ENCODE peak calls at places on chromosomes 13 and 19, in four cellular contexts. T, Q, N and Y are unnamed samples.

GRCh38 chr13:36750461-36750860 is 68.6 kb upstream of the RFXAP start:
- DNase-seq in T (no peak), N (no peak), Q (no peak), Y (no peak)

GRCh38 chr19:40525234-40526051 is 51.2 kb upstream of the SHKBP1 start:
- DNase-seq in T (no peak), N (no peak), Q (no peak), Y (no peak)

GRCh38 chr19:49847731-49848696 is 2.9 kb upstream of the PTOV1 start:
- DNase-seq in Q (no peak), T (peak), N (no peak), Y (peak)

GRCh38 chr19:48539503-48540096 is 12.4 kb upstream of the SULT2B1 start:
- DNase-seq in N (no peak), T (no peak), Q (no peak), Y (peak)

GRCh38 chr13:100235311-100235901 is 146.5 kb downstream of the PCCA start:
- DNase-seq in N (no peak), Q (no peak), T (peak), Y (peak)

GRCh38 chr13:51804295-51805172 is 571 bp upstream of the DHRS12 start:
- DNase-seq in T (no peak), N (peak), Q (no peak), Y (no peak)

GRCh38 chr19:42132030-42132628 is at the start of gene POU2F2:
- DNase-seq in N (peak), Q (peak), T (no peak), Y (no peak)

GRCh38 chr13:43804461-43805070 is 17.8 kb upstream of the ENOX1 start:
- DNase-seq in T (peak), Q (no peak), N (no peak), Y (peak)

GRCh38 chr13:43544011-43544410 is 242.8 kb downstream of the ENOX1 start:
- DNase-seq in N (no peak), T (no peak), Q (no peak), Y (no peak)

GRCh38 chr13:96011291-96011875 is 41.8 kb downstream of the UGGT2 start:
- DNase-seq in T (no peak), N (no peak), Q (no peak), Y (peak)

GRCh38 chr19:34825212-34825611 is 52.2 kb upstream of the ZNF599 start:
- DNase-seq in N (no peak), T (no peak), Q (no peak), Y (no peak)

GRCh38 chr13:89003656-89004055 is 1332.5 kb downstream of the SLITRK5 start:
- DNase-seq in T (no peak), Q (no peak), N (no peak), Y (no peak)

GRCh38 chr13:36133950-36134349 is 2.8 kb upstream of the DCLK1 start:
- DNase-seq in Q (no peak), N (no peak), T (no peak), Y (no peak)

GRCh38 chr13:96090240-96091101 is 564 bp downstream of the HS6ST3 start:
- DNase-seq in T (no peak), Q (no peak), N (peak), Y (peak)

GRCh38 chr13:74768521-74769090 is 634.4 kb upstream of the KLF12 start:
- DNase-seq in N (no peak), T (no peak), Q (no peak), Y (no peak)

GRCh38 chr19:40414536-40415535 is 1.7 kb upstream of the PRX start:
- DNase-seq in T (no peak), Q (no peak), N (no peak), Y (no peak)

GRCh38 chr19:28468701-28469459 is 744.1 kb downstream of the UQCRFS1 start:
- DNase-seq in Q (peak), T (no peak), N (peak), Y (peak)

GRCh38 chr13:25232937-25233515 is 54.3 kb downstream of the MTMR6 start:
- DNase-seq in T (peak), N (no peak), Q (no peak), Y (peak)

GRCh38 chr13:83216521-83217245 is 665.6 kb downstream of the SLITRK1 start:
- DNase-seq in T (no peak), Q (no peak), N (no peak), Y (peak)

GRCh38 chr19:10076535-10076934 is 9.6 kb upstream of the SHFL start:
- DNase-seq in Q (no peak), T (no peak), N (no peak), Y (no peak)

GRCh38 chr13:99285432-99286182 is 21.6 kb downstream of the GPR183 start:
- DNase-seq in T (no peak), Q (no peak), N (no peak), Y (no peak)